ENCODE peak calls at places on chromosomes 2 and 18, in seven cellular contexts. Q, F, B, I, O, V and L are unnamed samples.

GRCh38 chr2:68403199-68403644 is 38.1 kb downstream of the PLEK start:
- DNase-seq in Q (no peak), F (no peak), B (no peak), I (no peak), O (no peak), V (no peak), L (no peak)

GRCh38 chr2:201654611-201655384 is 11.5 kb upstream of the TMEM237 start:
- DNase-seq in Q (no peak), F (peak; percentile 74), B (peak; percentile 67), I (peak; percentile 78), O (no peak), V (peak; percentile 93), L (peak; percentile 82)

GRCh38 chr2:23504591-23504990 is 119.6 kb downstream of the KLHL29 start:
- DNase-seq in Q (no peak), F (no peak), B (no peak), I (no peak), O (no peak), V (no peak), L (no peak)

GRCh38 chr2:222884114-222884764 is 23.4 kb downstream of the ACSL3 start:
- DNase-seq in Q (no peak), F (no peak), B (no peak), I (peak; percentile 35), O (no peak), V (peak; percentile 36), L (no peak)

GRCh38 chr2:239745386-239745785 is 279.8 kb downstream of the NDUFA10 start:
- DNase-seq in Q (no peak), F (no peak), B (no peak), I (no peak), O (no peak), V (no peak), L (no peak)

GRCh38 chr18:1619507-1619906 is 714.8 kb downstream of the ADCYAP1 start:
- DNase-seq in Q (no peak), F (no peak), B (no peak), I (no peak), O (no peak), V (no peak), L (no peak)

GRCh38 chr18:70296289-70296688 is 7.4 kb downstream of the SOCS6 start:
- DNase-seq in Q (peak; percentile 42), F (no peak), B (no peak), I (no peak), O (no peak), V (no peak), L (no peak)

GRCh38 chr2:129165001-129165400 is 814.5 kb upstream of the RAB6C start:
- DNase-seq in Q (no peak), F (no peak), B (no peak), I (peak; percentile 1), O (no peak), V (no peak), L (no peak)

GRCh38 chr2:223765221-223765775 is 72.1 kb downstream of the AP1S3 start:
- DNase-seq in Q (no peak), F (no peak), B (no peak), I (no peak), O (no peak), V (no peak), L (no peak)

GRCh38 chr2:160515120-160515519 is 21.5 kb upstream of the RBMS1 start:
- DNase-seq in Q (no peak), F (no peak), B (no peak), I (no peak), O (no peak), V (no peak), L (no peak)

GRCh38 chr2:27115485-27115884 is 3.4 kb downstream of the CGREF1 start:
- DNase-seq in Q (no peak), F (no peak), B (no peak), I (peak; percentile 17), O (no peak), V (no peak), L (no peak)

GRCh38 chr2:44205169-44205568 is 36.5 kb downstream of the PPM1B start:
- DNase-seq in Q (no peak), F (no peak), B (no peak), I (peak; percentile 34), O (no peak), V (peak; percentile 9), L (no peak)

GRCh38 chr2:191863988-191864387 is 17.1 kb upstream of the CAVIN2 start:
- DNase-seq in Q (no peak), F (peak; percentile 30), B (no peak), I (peak; percentile 26), O (no peak), V (no peak), L (peak; percentile 18)

GRCh38 chr18:45249306-45249705 is 366.0 kb upstream of the SLC14A2 start:
- DNase-seq in Q (no peak), F (no peak), B (peak; percentile 45), I (no peak), O (no peak), V (peak; percentile 95), L (peak; percentile 45)

GRCh38 chr18:8559612-8560011 is 49.6 kb upstream of the RAB12 start:
- DNase-seq in Q (no peak), F (no peak), B (no peak), I (peak; percentile 19), O (no peak), V (no peak), L (no peak)

GRCh38 chr18:5503740-5504139 is 40.1 kb downstream of the EPB41L3 start:
- DNase-seq in Q (no peak), F (no peak), B (no peak), I (peak; percentile 72), O (no peak), V (peak; percentile 34), L (no peak)

GRCh38 chr2:138030459-138030858 is 66.2 kb downstream of the HNMT start:
- DNase-seq in Q (no peak), F (peak; percentile 74), B (peak; percentile 55), I (peak; percentile 35), O (no peak), V (peak; percentile 39), L (peak; percentile 7)

GRCh38 chr2:42359894-42360483 is 1.0 kb downstream of the COX7A2L start:
- DNase-seq in Q (no peak), F (no peak), B (no peak), I (peak; percentile 66), O (no peak), V (peak; percentile 74), L (peak; percentile 8)

GRCh38 chr2:159600752-159601151 is 15.6 kb downstream of the BAZ2B start:
- DNase-seq in Q (no peak), F (peak; percentile 46), B (no peak), I (peak; percentile 72), O (no peak), V (peak; percentile 38), L (peak; percentile 40)

GRCh38 chr2:228367356-228367755 is 185.9 kb upstream of the SPHKAP start:
- DNase-seq in Q (no peak), F (no peak), B (no peak), I (no peak), O (no peak), V (no peak), L (no peak)

GRCh38 chr18:11052800-11053199 is 96.6 kb downstream of the PIEZO2 start:
- DNase-seq in Q (no peak), F (no peak), B (no peak), I (peak; percentile 4), O (no peak), V (no peak), L (no peak)

GRCh38 chr2:236352761-236353593 is 88.8 kb upstream of the ASB18 start:
- DNase-seq in Q (no peak), F (peak; percentile 33), B (peak; percentile 5), I (peak; percentile 40), O (no peak), V (peak; percentile 28), L (peak; percentile 20)

GRCh38 chr2:171154348-171154747 is 6.3 kb downstream of the TLK1 start:
- DNase-seq in Q (no peak), F (no peak), B (no peak), I (no peak), O (no peak), V (no peak), L (no peak)

DNA sequence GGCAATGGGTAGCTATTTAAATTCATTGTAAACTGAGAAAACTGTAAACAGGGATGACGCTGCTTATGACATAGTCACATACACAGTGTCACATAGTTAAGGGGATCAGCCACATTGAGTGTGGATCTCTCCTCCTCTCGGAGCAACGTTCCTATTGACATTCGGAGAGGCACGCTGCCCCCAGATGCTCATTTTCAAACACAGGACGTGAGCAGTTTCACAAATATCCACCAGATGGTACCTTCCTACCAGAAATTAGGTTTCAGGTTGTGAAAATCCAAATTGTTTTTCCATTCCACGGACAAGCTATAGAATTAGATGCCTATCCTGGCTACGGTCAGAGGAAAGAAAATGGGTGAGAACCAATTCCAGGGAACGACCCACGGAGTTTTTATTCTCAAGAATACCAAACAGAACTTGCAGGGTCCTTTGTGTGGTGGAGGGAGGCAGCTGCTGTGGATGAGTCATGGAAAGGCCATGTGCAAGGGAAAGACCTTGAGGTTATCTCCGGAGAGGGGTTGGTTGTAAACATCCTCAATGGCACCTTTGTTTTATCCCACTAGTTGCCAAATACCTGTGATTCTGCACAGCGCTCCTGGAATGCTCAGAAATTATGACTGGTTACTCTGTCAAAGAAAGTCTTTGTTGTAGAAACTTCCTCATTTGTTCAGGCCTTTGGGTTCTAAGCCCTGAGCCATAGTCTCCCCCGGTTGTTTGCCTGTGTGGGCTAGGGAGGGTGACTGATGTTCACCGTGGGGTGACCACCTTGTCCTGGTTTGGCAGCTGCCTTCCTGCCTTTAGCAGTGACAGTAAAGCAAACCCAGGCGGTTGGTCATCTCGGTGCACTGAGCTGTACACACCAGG is 88.0 kb downstream of the ACTR3 start:
- DNase-seq in Q (no peak), F (peak; percentile 63), B (no peak), I (peak; percentile 58), O (no peak), V (peak; percentile 55), L (no peak)
- TF ChIP-seq CTCF in Q (peak; percentile 15), F (peak; percentile 34), B (peak; percentile 37), I (peak; percentile 47), O (no peak), V (peak; percentile 47), L (peak; percentile 52)

GRCh38 chr2:151409601-151410484 is at the start of gene RIF1:
- DNase-seq in Q (peak; percentile 94), F (peak; percentile 92), B (peak; percentile 62), I (peak; percentile 94), O (peak; percentile 88), V (peak; percentile 92), L (peak; percentile 90)
- TF ChIP-seq CTCF in Q (peak; percentile 70), F (peak; percentile 75), B (peak; percentile 82), I (peak; percentile 46), O (peak; percentile 36), V (peak; percentile 69), L (peak; percentile 85)

DNA sequence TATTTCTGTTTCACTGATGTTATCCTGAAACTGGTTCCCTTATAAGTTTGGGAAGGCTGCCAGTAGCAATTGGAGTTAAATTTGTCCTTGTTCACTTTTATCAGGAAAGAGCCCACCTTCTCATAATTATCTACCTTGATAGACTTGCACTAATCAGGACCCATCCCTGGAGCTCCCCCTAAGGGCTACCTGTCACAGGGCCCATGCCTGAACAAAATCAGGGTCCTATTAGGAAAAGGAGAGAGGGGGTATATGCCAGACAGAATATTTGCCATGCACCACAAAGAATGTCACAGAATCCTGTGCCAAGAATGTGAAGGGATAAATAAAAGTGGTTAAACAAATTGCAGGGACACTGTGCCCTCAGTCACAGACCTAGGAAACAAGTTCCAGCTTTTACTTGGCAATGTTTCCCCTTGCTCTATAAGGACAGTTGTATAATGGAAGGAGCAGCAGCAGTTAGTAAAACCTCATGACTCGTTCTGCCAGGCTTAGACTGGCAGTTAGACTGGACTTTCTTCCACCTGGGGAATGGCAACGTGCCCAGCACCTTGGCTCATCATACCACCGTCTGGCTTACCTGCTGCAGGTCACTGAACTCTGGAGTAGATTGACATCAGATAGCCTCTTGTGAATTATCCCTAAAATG is 32.3 kb upstream of the VWC2L start:
- DNase-seq in Q (no peak), F (no peak), B (no peak), I (no peak), O (no peak), V (no peak), L (no peak)
- TF ChIP-seq CTCF in Q (no peak), F (no peak), B (no peak), I (no peak), O (no peak), V (no peak), L (no peak)

GRCh38 chr2:97005353-97005752 is 19.0 kb upstream of the FAM178B start:
- DNase-seq in Q (no peak), F (no peak), B (no peak), I (peak; percentile 2), O (no peak), V (no peak), L (no peak)
- TF ChIP-seq CTCF in Q (peak; percentile 10), F (peak; percentile 48), B (peak; percentile 16), I (peak; percentile 46), O (peak; percentile 30), V (peak; percentile 38), L (peak; percentile 68)